ENCODE peak calls at places on chromosomes 2 and 18, in eight cellular contexts. O is cardiac muscle cell, S is GM23248, F is spleen, P is GM23338, N is psoas muscle, E is neuronal stem cell, R is fibroblast of lung. G is an unnamed sample. For H3K4me1, the result is how much of the 10 kb centered on the place peaks cover.

GRCh38 chr18:31101148-31102019 is 837 bp downstream of the DSC2 start:
- DNase-seq in O (peak), N (peak), F (peak), E (peak), R (peak), P (peak), S (no peak), G (peak)

GRCh38 chr2:28356095-28356911 is 36.4 kb upstream of the FOSL2 start:
- DNase-seq in O (peak), F (peak), E (no peak), N (peak), S (peak), R (peak), P (no peak), G (no peak)

GRCh38 chr18:40957533-40958070 is 997.4 kb upstream of the PIK3C3 start:
- DNase-seq in N (no peak), F (no peak), S (no peak), P (peak), E (no peak), R (peak), O (no peak), G (no peak)

GRCh38 chr18:70249118-70249517 is 39.7 kb upstream of the SOCS6 start:
- DNase-seq in E (no peak), P (no peak), O (peak), N (no peak), R (peak), F (no peak), S (peak), G (no peak)

GRCh38 chr2:178271629-178272333 is 77.5 kb downstream of the OSBPL6 start:
- DNase-seq in R (peak), S (peak), F (no peak), N (peak), O (peak), E (no peak), P (no peak), G (no peak)

GRCh38 chr2:220789961-220790360 is 782.1 kb downstream of the EPHA4 start:
- DNase-seq in F (no peak), R (peak), O (peak), P (no peak), S (peak), N (no peak), E (no peak), G (no peak)

GRCh38 chr18:57455576-57456129 is 20.5 kb downstream of the ONECUT2 start:
- DNase-seq in O (no peak), F (no peak), N (no peak), R (no peak), S (no peak), P (no peak), E (no peak), G (no peak)

GRCh38 chr2:177165103-177165583 is 47.5 kb upstream of the HNRNPA3 start:
- DNase-seq in E (no peak), N (peak), O (peak), R (peak), S (peak), P (no peak), F (no peak), G (no peak)

GRCh38 chr2:88748005-88748404 is 56.5 kb downstream of the RPIA start:
- DNase-seq in O (no peak), F (no peak), E (no peak), R (no peak), S (no peak), N (no peak), P (no peak), G (no peak)

GRCh38 chr2:127609818-127610217 is 36.1 kb upstream of the GPR17 start:
- DNase-seq in E (no peak), O (no peak), N (no peak), R (no peak), P (no peak), F (peak), S (no peak), G (no peak)

GRCh38 chr2:38428940-38429339 is 51.9 kb upstream of the ATL2 start:
- DNase-seq in E (no peak), F (no peak), N (no peak), P (no peak), R (peak), S (no peak), O (peak), G (no peak)

GRCh38 chr2:66522591-66523379 is 87.9 kb downstream of the MEIS1 start:
- DNase-seq in R (no peak), E (no peak), O (no peak), P (no peak), F (no peak), S (no peak), N (no peak), G (no peak)

GRCh38 chr2:46716806-46717732 is 198.5 kb downstream of the MCFD2 start:
- DNase-seq in N (no peak), E (no peak), R (peak), F (no peak), S (peak), P (no peak), O (no peak), G (no peak)

GRCh38 chr2:122167561-122167960 is 412.1 kb downstream of the TSN start:
- DNase-seq in E (no peak), O (no peak), P (no peak), N (no peak), S (no peak), F (no peak), R (no peak), G (no peak)

GRCh38 chr2:23350026-23350791 is 34.8 kb upstream of the KLHL29 start:
- DNase-seq in P (no peak), S (peak), E (no peak), F (no peak), R (no peak), N (peak), O (peak), G (no peak)

GRCh38 chr2:44479127-44479887 is 117.6 kb downstream of the CAMKMT start:
- DNase-seq in E (peak), N (no peak), R (peak), F (no peak), O (peak), P (peak), S (peak), G (peak)

GRCh38 chr2:159968282-159968900 is 94.0 kb downstream of the PLA2R1 start:
- DNase-seq in S (peak), F (no peak), R (peak), N (no peak), E (peak), P (peak), O (peak), G (peak)

GRCh38 chr2:54558188-54558975 is 102.3 kb downstream of the SPTBN1 start:
- DNase-seq in R (peak), F (peak), N (peak), P (peak), E (peak), O (peak), S (peak), G (peak)

GRCh38 chr2:54555318-54555837 is 99.3 kb downstream of the SPTBN1 start:
- DNase-seq in F (no peak), E (no peak), R (peak), N (no peak), P (no peak), O (no peak), S (peak), G (no peak)

GRCh38 chr2:54557601-54558187 is 101.6 kb downstream of the SPTBN1 start:
- DNase-seq in R (peak), P (peak), S (peak), E (peak), N (peak), F (peak), O (peak), G (no peak)

GRCh38 chr2:54557211-54557600 is 101.1 kb downstream of the SPTBN1 start:
- DNase-seq in S (no peak), O (no peak), N (no peak), F (no peak), P (no peak), E (no peak), R (no peak), G (no peak)

DNA sequence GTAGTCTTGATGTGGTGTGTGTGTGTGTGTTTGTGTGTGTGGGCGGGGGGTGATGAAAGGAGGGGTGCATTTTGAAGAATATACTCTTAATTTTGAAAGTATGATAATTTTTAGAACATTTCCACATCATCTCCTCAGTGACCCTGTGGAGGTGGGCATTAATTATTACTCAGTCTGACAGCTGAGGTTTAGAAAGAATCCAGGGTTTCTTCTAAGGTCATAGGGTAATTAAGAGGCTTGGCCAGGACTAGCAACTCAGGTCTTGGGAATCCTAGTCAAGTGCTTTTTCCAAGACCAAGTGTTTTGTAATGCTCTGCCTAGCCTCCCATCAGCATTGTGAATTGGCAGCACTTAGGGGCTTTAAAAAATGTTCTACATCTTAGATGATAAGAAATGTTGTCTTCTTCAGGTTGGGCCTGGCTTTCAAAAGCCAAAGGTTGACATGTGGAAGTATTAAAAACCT is 100.6 kb downstream of the SPTBN1 start:
- DNase-seq in E (no peak), O (peak), R (peak), N (peak), P (no peak), S (peak), F (no peak), G (no peak)
- H3K27ac ChIP-seq in E (no peak), O (peak), R (peak), N (no peak), P (peak), S (peak), F (peak), G (no peak)

GRCh38 chr2:100426384-100426720 is 8.9 kb upstream of the CHST10 start:
- DNase-seq in P (no peak), E (no peak), O (no peak), N (no peak), R (no peak), F (no peak), S (no peak), G (no peak)

GRCh38 chr2:100425107-100425506 is 7.6 kb upstream of the CHST10 start:
- DNase-seq in E (no peak), R (no peak), P (no peak), N (no peak), F (no peak), S (no peak), O (no peak), G (no peak)

GRCh38 chr2:100425573-100426383 is 8.3 kb upstream of the CHST10 start:
- DNase-seq in O (no peak), F (no peak), N (no peak), R (no peak), S (no peak), E (no peak), P (no peak), G (no peak)

GRCh38 chr2:100423631-100424030 is 6.2 kb upstream of the CHST10 start:
- DNase-seq in E (no peak), N (no peak), P (no peak), S (no peak), R (no peak), F (no peak), O (no peak), G (no peak)

GRCh38 chr2:100424277-100424875 is 6.9 kb upstream of the CHST10 start:
- DNase-seq in R (no peak), O (no peak), F (no peak), N (no peak), E (no peak), P (no peak), S (no peak), G (no peak)
- H3K4me3 ChIP-seq in R (no peak), O (no peak), F (no peak), N (no peak), E (no peak), P (no peak), S (no peak), G (no peak)

DNA sequence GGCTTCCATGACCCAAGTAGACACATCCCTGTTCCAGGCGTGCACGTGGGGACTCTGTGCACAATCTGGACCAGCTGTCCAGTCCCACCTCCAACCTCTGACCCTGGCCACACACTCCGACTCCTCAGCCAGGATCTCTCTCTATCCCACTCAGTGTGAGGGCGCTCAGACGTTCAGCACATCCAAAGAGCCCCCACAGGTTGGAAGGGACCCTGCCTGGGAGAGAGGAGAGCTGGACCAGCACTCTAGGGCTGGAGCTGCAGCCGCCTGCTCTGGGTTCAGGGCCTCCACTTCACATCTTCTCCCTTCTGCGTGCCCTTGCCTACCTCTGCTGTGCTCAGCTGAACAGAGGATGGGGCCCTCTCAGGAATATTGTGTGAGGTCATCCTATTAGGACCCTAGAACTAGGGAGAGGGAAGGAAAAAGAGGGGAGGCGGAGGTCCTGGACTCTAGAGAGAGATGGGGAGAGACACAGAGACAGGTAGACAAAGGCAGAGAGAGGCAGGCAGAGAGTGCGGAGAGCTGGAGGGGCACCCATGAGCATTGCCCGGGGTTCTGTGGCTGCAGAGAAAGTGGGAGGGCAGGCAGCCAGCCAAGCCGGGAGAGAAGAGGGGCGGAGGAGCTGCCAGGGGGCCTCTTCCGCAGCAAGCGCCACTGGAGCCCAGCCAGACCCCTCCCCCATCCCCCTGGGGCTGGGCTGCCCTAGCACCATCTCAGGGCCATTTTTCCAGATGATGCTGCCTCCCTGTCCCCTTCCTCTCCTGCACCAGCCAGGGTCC is 8.2 kb upstream of the TNS1 start:
- DNase-seq in F (no peak), O (peak), R (no peak), N (no peak), P (no peak), S (no peak), E (no peak), G (no peak)
- H3K4me1 ChIP-seq in F (under half), O (under half), R (under half), N (under half), P (under half), S (under half), E (under half), G (under half)

DNA sequence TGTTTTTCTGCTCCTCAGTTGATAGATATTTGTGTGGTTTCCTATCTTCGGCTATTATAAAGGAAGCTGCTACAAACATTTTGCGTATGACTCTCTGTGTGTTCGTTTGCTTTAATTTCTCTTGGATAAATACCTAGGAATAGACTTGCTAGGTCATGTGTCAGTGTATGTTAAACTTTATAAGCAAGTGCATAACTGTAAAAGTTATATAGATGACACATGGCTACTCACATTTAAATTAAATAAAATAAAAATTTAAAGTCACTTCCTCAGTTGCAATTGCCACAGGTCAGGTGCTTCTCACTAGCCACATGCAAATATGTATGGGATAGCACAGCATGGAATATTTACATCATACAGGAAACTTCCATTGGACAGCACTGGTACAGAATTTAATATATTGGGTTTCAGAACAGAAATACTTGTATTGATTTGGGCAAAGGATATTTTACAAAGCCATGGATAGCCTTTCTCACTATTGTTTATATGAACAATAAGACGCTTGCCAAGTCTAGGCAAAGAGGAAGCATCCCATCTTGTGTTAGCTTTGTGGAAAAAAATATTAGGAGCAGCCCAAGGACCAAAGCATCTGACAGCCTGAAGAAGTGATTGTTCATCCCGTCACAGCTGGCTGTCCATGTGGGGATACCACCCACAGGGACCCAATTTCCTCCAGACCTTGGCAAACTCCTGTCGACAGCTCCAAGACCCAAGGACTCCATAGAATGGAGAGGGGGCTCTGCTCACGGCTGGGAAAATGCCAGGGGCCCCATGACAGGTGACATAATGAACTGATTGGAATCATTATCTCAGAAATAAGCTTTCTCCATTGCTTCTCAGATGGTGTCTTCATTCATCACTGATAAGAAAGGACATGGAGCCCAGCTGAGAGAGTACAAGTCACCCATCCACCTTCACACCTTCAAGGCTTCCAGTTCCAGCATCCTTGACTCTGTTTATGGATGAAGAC is 196.7 kb downstream of the SH3BP4 start:
- DNase-seq in E (no peak), N (no peak), S (no peak), O (no peak), P (no peak), R (no peak), F (no peak), G (no peak)
- H3K27ac ChIP-seq in E (no peak), N (no peak), S (no peak), O (no peak), P (no peak), R (no peak), F (no peak), G (no peak)

DNA sequence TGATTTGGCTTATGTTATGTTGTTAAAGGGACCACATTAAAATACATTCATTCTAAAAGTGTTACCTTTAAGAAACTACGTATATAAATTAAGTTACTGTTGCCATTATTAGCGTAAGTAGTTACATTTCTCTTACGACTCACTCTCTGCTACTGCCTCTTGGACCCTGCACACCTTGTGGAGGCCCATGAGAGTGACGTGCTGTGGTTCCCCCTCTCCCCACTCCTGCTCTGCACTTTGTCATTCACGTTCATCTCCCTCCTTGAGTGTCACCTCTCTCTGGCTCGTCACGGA is 830 bp upstream of the MERTK start:
- DNase-seq in R (no peak), E (no peak), F (no peak), S (no peak), O (no peak), N (no peak), P (no peak), G (no peak)
- H3K4me3 ChIP-seq in R (peak), E (peak), F (peak), S (peak), O (peak), N (peak), P (peak), G (peak)

DNA sequence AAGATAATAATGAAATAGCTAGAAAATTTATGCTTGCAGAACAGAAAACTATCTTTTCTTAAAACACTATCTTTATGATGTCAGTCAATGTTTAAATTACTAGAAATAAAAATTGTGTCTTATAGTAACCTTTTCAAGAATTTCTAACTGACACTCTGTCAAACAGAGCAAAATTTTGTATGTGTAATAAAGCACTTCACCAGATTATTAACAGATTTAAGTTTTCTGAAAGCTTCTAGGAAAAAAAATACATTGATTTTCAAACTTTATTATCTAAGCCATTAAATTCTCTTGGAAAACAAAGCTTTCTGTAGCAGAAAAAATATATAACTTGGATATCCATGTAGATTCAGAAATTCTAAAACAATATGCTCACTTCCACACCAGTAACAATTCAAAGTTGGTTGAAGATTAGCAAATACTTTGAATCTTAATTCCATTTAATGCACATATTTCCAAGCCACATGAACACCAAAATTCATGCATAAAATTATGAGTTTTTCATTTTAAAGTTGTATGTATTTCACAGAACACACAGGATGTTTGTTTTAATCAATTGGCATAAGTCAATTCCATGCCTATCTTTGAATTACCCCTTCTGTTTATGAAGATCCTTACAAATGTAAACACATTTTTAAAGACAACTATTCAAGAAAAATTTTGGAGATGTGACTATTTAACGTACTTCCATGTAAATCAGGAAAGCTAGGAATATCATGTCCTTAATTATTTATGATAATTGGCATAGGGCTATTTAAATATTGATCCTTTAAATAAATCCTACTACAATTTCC is 19.9 kb downstream of the FN1 start:
- DNase-seq in O (no peak), N (no peak), E (no peak), R (no peak), F (no peak), P (no peak), S (no peak), G (no peak)
- H3K4me1 ChIP-seq in O (under half), N (under half), E (under half), R (under half), F (under half), P (under half), S (half or more), G (under half)

G was measured in iPS DF 6.9.